ENCODE peak calls at places on chromosomes 7 and 10, in four cellular contexts. Y is heart right ventricle; F is ACHN; E is natural killer cell treated with Interleukin-12 subunit alpha and Interleukin-12 subunit beta and Interleukin-15 and Interleukin-18, amount 100 ng/mL, for 72 hours. G is an unnamed sample.
A peak's percentile ranks its signal among the peaks of the same experiment; 100 is the strongest.

GRCh38 chr7:34523233-34523918 is 134.6 kb upstream of the NPSR1 start:
- DNase-seq in Y (no peak), E (no peak), F (peak; percentile 51), G (no peak)

GRCh38 chr7:116571552-116571951 is 46.7 kb downstream of the CAV1 start:
- DNase-seq in F (no peak), E (no peak), Y (no peak), G (no peak)

GRCh38 chr10:58851606-58852005 is 324.8 kb upstream of the PHYHIPL start:
- DNase-seq in Y (no peak), F (peak; percentile 37), E (no peak), G (no peak)

GRCh38 chr10:1561731-1562337 is 175.5 kb downstream of the ADARB2 start:
- DNase-seq in E (no peak), Y (no peak), F (no peak), G (no peak)

GRCh38 chr7:39463252-39463651 is 103.0 kb upstream of the YAE1 start:
- DNase-seq in E (no peak), F (no peak), Y (no peak), G (no peak)

GRCh38 chr10:126208736-126209317 is 179.4 kb downstream of the ADAM12 start:
- DNase-seq in F (no peak), Y (no peak), E (no peak), G (no peak)

GRCh38 chr10:98242823-98243222 is 25.2 kb downstream of the LOXL4 start:
- DNase-seq in E (no peak), F (peak; percentile 44), Y (no peak), G (no peak)

GRCh38 chr7:80481196-80481884 is 30.5 kb downstream of the GNAT3 start:
- DNase-seq in F (peak; percentile 45), Y (no peak), E (no peak), G (no peak)

GRCh38 chr10:97321807-97322195 is 2.7 kb downstream of the FRAT1 start:
- DNase-seq in F (no peak), E (no peak), Y (no peak), G (no peak)

GRCh38 chr7:100655908-100656674 is at the start of gene ACTL6B:
- DNase-seq in E (peak; percentile 74), F (peak; percentile 42), Y (peak; percentile 54), G (peak; percentile 77)

GRCh38 chr10:68212721-68213352 is 19.1 kb downstream of the ATOH7 start:
- DNase-seq in F (peak; percentile 43), E (no peak), Y (no peak), G (no peak)

GRCh38 chr10:23293145-23293724 is 51.4 kb downstream of the C10orf67 start:
- DNase-seq in F (peak; percentile 47), Y (no peak), E (no peak), G (no peak)

GRCh38 chr10:20855398-20856038 is 41.6 kb downstream of the NEBL start:
- DNase-seq in E (no peak), F (peak; percentile 29), Y (no peak), G (no peak)

GRCh38 chr7:29102554-29103151 is 43.7 kb downstream of the CPVL start:
- DNase-seq in Y (peak; percentile 78), E (peak; percentile 68), F (peak; percentile 71), G (peak; percentile 72)

GRCh38 chr7:132836746-132837145 is 245.1 kb downstream of the CHCHD3 start:
- DNase-seq in F (peak; percentile 53), E (no peak), Y (no peak), G (no peak)

GRCh38 chr10:43681226-43681625 is 32.5 kb upstream of the ZNF32 start:
- DNase-seq in F (no peak), Y (no peak), E (no peak), G (no peak)